ENCODE peak calls at places on chromosomes 11 and 22, in six cellular contexts. M is uterus; A is stimulated activated CD4-positive, alpha-beta T cell treated with anti-CD3 and anti-CD28 coated beads, Interleukin-12 subunit alpha, Interleukin-12 subunit beta, amount 100 ng/mL, for 48 hours; S is left kidney; I is heart right ventricle; Y is ureter. R is an unnamed sample.

GRCh38 chr22:33013531-33014162 is 44.5 kb downstream of the SYN3 start:
- DNase-seq in Y (no peak), I (no peak), M (no peak), S (no peak), A (no peak), R (no peak)

GRCh38 chr22:22968366-22968765 is 80.8 kb downstream of the IGLL5 start:
- DNase-seq in M (no peak), I (no peak), S (no peak), Y (no peak), A (no peak), R (no peak)

GRCh38 chr11:46663277-46663940 is 37.0 kb downstream of the ARHGAP1 start:
- DNase-seq in A (no peak), I (no peak), S (no peak), M (no peak), Y (no peak), R (no peak)

GRCh38 chr11:44949160-44950035 is 1.3 kb downstream of the TP53I11 start:
- DNase-seq in Y (no peak), M (peak), I (no peak), A (no peak), S (peak), R (no peak)

GRCh38 chr11:73409431-73409830 is 33.2 kb downstream of the RELT start:
- DNase-seq in Y (no peak), A (no peak), S (no peak), M (no peak), I (no peak), R (no peak)

GRCh38 chr11:127674754-127675153 is 674.2 kb upstream of the KIRREL3 start:
- DNase-seq in A (no peak), S (no peak), I (no peak), Y (no peak), M (no peak), R (no peak)

GRCh38 chr11:72234514-72234830 is 9.5 kb downstream of the PHOX2A start:
- DNase-seq in I (no peak), S (no peak), Y (peak), M (no peak), A (no peak), R (no peak)

GRCh38 chr22:42138122-42138770 is 7.6 kb upstream of the CYP2D6 start:
- DNase-seq in I (no peak), Y (no peak), S (no peak), M (no peak), A (no peak), R (no peak)

GRCh38 chr11:129067454-129067853 is 124.7 kb downstream of the ARHGAP32 start:
- DNase-seq in I (no peak), A (no peak), Y (no peak), M (no peak), S (no peak), R (no peak)

GRCh38 chr22:37045958-37046357 is 5.6 kb upstream of the KCTD17 start:
- DNase-seq in A (no peak), S (peak), Y (no peak), M (no peak), I (no peak), R (no peak)